ENCODE peak calls at places on chromosomes 5 and 9, in eight cellular contexts. T is A549, L is pancreas, E is BE2C, N is hepatocyte, G is Caco-2, Y is sigmoid colon, I is left ventricle myocardium inferior. C is an unnamed sample.
A peak's percentile ranks its signal among the peaks of the same experiment; 100 is the strongest.

GRCh38 chr5:73229271-73229670 is 56.3 kb downstream of the TMEM174 start:
- DNase-seq in T (no peak), L (no peak), E (no peak), N (no peak), G (no peak), Y (no peak), I (no peak), C (no peak)

GRCh38 chr9:8287970-8288369 is 488.4 kb upstream of the DMAC1 start:
- DNase-seq in T (no peak), L (peak; percentile 5), E (no peak), N (no peak), G (no peak), Y (no peak), I (no peak), C (no peak)

GRCh38 chr9:25709941-25710340 is 31.7 kb upstream of the TUSC1 start:
- DNase-seq in T (no peak), L (no peak), E (no peak), N (no peak), G (no peak), Y (no peak), I (no peak), C (no peak)

GRCh38 chr5:145856285-145856818 is 16.5 kb downstream of the GRXCR2 start:
- DNase-seq in T (no peak), L (peak; percentile 7), E (no peak), N (peak; percentile 73), G (peak; percentile 54), Y (peak; percentile 79), I (peak; percentile 30), C (no peak)

GRCh38 chr9:38681747-38682227 is 38.1 kb downstream of the FAM240B start:
- DNase-seq in T (no peak), L (no peak), E (no peak), N (no peak), G (no peak), Y (no peak), I (no peak), C (no peak)

GRCh38 chr5:131628990-131629389 is 6.0 kb downstream of the RAPGEF6 start:
- DNase-seq in T (peak; percentile 18), L (no peak), E (no peak), N (no peak), G (no peak), Y (no peak), I (no peak), C (no peak)

GRCh38 chr9:89418882-89419641 is 78.9 kb downstream of the SEMA4D start:
- DNase-seq in T (no peak), L (no peak), E (no peak), N (no peak), G (no peak), Y (no peak), I (no peak), C (no peak)

GRCh38 chr5:82956600-82956999 is 120.6 kb downstream of the TMEM167A start:
- DNase-seq in T (no peak), L (no peak), E (no peak), N (no peak), G (no peak), Y (no peak), I (no peak), C (no peak)

GRCh38 chr9:76150016-76150415 is 244.2 kb downstream of the RFK start:
- DNase-seq in T (no peak), L (no peak), E (no peak), N (no peak), G (no peak), Y (no peak), I (no peak), C (no peak)

GRCh38 chr5:67221487-67222242 is 25.1 kb upstream of the CD180 start:
- DNase-seq in T (no peak), L (no peak), E (no peak), N (no peak), G (no peak), Y (no peak), I (no peak), C (no peak)

GRCh38 chr9:114397848-114398605 is 10.2 kb upstream of the AKNA start:
- DNase-seq in T (peak; percentile 92), L (peak; percentile 95), E (peak; percentile 98), N (peak; percentile 98), G (peak; percentile 96), Y (peak; percentile 99), I (peak; percentile 98), C (peak; percentile 99)

GRCh38 chr9:86721843-86722705 is 225.2 kb downstream of the GAS1 start:
- DNase-seq in T (no peak), L (peak; percentile 74), E (no peak), N (peak; percentile 57), G (no peak), Y (peak; percentile 87), I (peak; percentile 27), C (no peak)

GRCh38 chr5:53180971-53181370 is 71.4 kb upstream of the MOCS2 start:
- DNase-seq in T (no peak), L (no peak), E (no peak), N (no peak), G (no peak), Y (no peak), I (no peak), C (no peak)

GRCh38 chr5:140329739-140330481 is 16.5 kb downstream of the HBEGF start:
- DNase-seq in T (no peak), L (no peak), E (no peak), N (no peak), G (no peak), Y (no peak), I (no peak), C (no peak)

GRCh38 chr9:134834957-134835419 is 45.6 kb upstream of the FCN2 start:
- DNase-seq in T (no peak), L (no peak), E (no peak), N (no peak), G (no peak), Y (no peak), I (no peak), C (no peak)

GRCh38 chr9:134834217-134834956 is 46.2 kb upstream of the FCN2 start:
- DNase-seq in T (no peak), L (no peak), E (no peak), N (no peak), G (no peak), Y (no peak), I (no peak), C (no peak)

GRCh38 chr9:134836406-134836970 is 44.1 kb upstream of the FCN2 start:
- DNase-seq in T (no peak), L (no peak), E (no peak), N (no peak), G (no peak), Y (no peak), I (no peak), C (no peak)

GRCh38 chr9:134835987-134836386 is 44.6 kb upstream of the FCN2 start:
- DNase-seq in T (no peak), L (no peak), E (no peak), N (no peak), G (no peak), Y (no peak), I (no peak), C (no peak)

DNA sequence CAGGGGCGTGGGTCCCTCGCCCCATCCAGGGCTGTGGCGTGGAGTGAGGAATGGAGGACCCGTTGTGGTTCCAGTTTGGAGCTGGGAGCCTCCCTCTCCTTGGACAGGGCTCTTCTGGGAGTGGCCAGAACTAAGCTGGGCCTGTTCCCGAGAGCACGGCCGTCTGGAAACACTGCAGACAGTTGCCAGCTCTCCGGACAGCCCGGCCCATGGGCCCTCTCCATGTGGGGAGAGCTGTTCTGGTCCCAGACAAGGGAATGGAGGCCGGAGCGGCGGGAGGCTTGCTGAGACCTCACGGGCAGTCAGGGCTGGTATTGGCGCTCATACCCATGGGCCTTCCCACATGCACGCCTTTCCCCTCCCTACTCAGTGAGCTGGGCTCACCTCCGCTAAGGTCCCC is 45.2 kb upstream of the FCN2 start:
- DNase-seq in T (no peak), L (no peak), E (no peak), N (no peak), G (no peak), Y (peak; percentile 80), I (peak; percentile 54), C (no peak)
- H3K4me3 ChIP-seq in T (no peak overlapping the region), L (no peak overlapping the region), E (no peak overlapping the region), N (no peak overlapping the region), G (no peak overlapping the region), Y (no peak overlapping the region), I (no peak overlapping the region), C (no peak overlapping the region)

GRCh38 chr5:141853895-141854626 is 24.1 kb downstream of the PCDH1 start:
- DNase-seq in T (no peak), L (no peak), E (no peak), N (no peak), G (no peak), Y (no peak), I (no peak), C (no peak)
- TF ChIP-seq CTCF in T (no peak), L (no peak), E (no peak), N (no peak), G (no peak), Y (no peak), I (no peak), C (no peak)

GRCh38 chr5:171318026-171318425 is 9.0 kb downstream of the TLX3 start:
- DNase-seq in T (no peak), L (no peak), E (no peak), N (no peak), G (no peak), Y (no peak), I (no peak), C (no peak)

GRCh38 chr5:171315925-171316257 is 6.8 kb downstream of the TLX3 start:
- DNase-seq in T (no peak), L (no peak), E (no peak), N (no peak), G (no peak), Y (no peak), I (no peak), C (no peak)

GRCh38 chr5:171315386-171315891 is 6.4 kb downstream of the TLX3 start:
- DNase-seq in T (no peak), L (no peak), E (no peak), N (no peak), G (no peak), Y (no peak), I (no peak), C (no peak)

GRCh38 chr5:171317225-171317624 is 8.2 kb downstream of the TLX3 start:
- DNase-seq in T (no peak), L (no peak), E (no peak), N (no peak), G (no peak), Y (no peak), I (no peak), C (no peak)

GRCh38 chr5:171316258-171317121 is 7.4 kb downstream of the TLX3 start:
- DNase-seq in T (no peak), L (peak; percentile 25), E (no peak), N (no peak), G (no peak), Y (no peak), I (no peak), C (no peak)
- H3K9me3 ChIP-seq in T (no peaks in the 10 kb centered on the region), L (no peaks in the 10 kb centered on the region), E (no peaks in the 10 kb centered on the region), N (no peaks in the 10 kb centered on the region), G (no peaks in the 10 kb centered on the region), Y (no peaks in the 10 kb centered on the region), I (no peaks in the 10 kb centered on the region), C (peaks cover 6% of the 10 kb centered on the region)

GRCh38 chr9:134399435-134400056 is 73.3 kb downstream of the RXRA start:
- DNase-seq in T (peak; percentile 76), L (no peak), E (no peak), N (no peak), G (no peak), Y (no peak), I (no peak), C (peak; percentile 29)
- H3K4me3 ChIP-seq in T (no peak overlapping the region), L (no peak overlapping the region), E (no peak overlapping the region), N (no peak overlapping the region), G (no peak overlapping the region), Y (no peak overlapping the region), I (no peak overlapping the region), C (no peak overlapping the region)

C was measured in WERI-Rb-1.